ENCODE peak calls at places on chromosomes 11 and 22, in eight cellular contexts. One of them, this sample, is unnamed.

GRCh38 chr22:44462246-44463015 is 35.6 kb downstream of the RTL6 start:
- DNase-seq in fibroblast of lung: no peak
- DNase-seq in LoVo: no peak
- DNase-seq in WTC11: no peak
- DNase-seq in BE2C: no peak
- DNase-seq in GF-D8: no peak
- DNase-seq in HFF-Myc: no peak
- DNase-seq in left colon: no peak
- DNase-seq in this sample: no peak

GRCh38 chr22:22357024-22357868 is 112.7 kb downstream of the VPREB1 start:
- DNase-seq in LoVo: peak; percentile 86
- DNase-seq in left colon: peak; percentile 83
- DNase-seq in GF-D8: peak; percentile 8
- DNase-seq in fibroblast of lung: peak; percentile 60
- DNase-seq in WTC11: peak; percentile 94
- DNase-seq in BE2C: peak; percentile 87
- DNase-seq in HFF-Myc: peak; percentile 29
- DNase-seq in this sample: peak; percentile 74

GRCh38 chr11:18253778-18254338 is 5.4 kb upstream of the SAA2 start:
- DNase-seq in GF-D8: no peak
- DNase-seq in WTC11: no peak
- DNase-seq in fibroblast of lung: no peak
- DNase-seq in left colon: no peak
- DNase-seq in HFF-Myc: no peak
- DNase-seq in BE2C: no peak
- DNase-seq in LoVo: no peak
- DNase-seq in this sample: no peak

GRCh38 chr11:1336836-1337646 is 27.6 kb upstream of the TOLLIP start:
- DNase-seq in BE2C: no peak
- DNase-seq in WTC11: peak; percentile 55
- DNase-seq in GF-D8: no peak
- DNase-seq in fibroblast of lung: no peak
- DNase-seq in LoVo: no peak
- DNase-seq in left colon: peak; percentile 57
- DNase-seq in HFF-Myc: no peak
- DNase-seq in this sample: no peak

GRCh38 chr11:34749666-34750659 is 129.1 kb downstream of the EHF start:
- DNase-seq in WTC11: no peak
- DNase-seq in left colon: no peak
- DNase-seq in LoVo: peak; percentile 9
- DNase-seq in BE2C: no peak
- DNase-seq in fibroblast of lung: peak; percentile 98
- DNase-seq in GF-D8: no peak
- DNase-seq in HFF-Myc: peak; percentile 20
- DNase-seq in this sample: no peak

GRCh38 chr11:110759972-110760381 is 47.7 kb upstream of the ARHGAP20 start:
- DNase-seq in LoVo: no peak
- DNase-seq in GF-D8: no peak
- DNase-seq in WTC11: no peak
- DNase-seq in HFF-Myc: no peak
- DNase-seq in fibroblast of lung: peak; percentile 89
- DNase-seq in left colon: peak; percentile 31
- DNase-seq in BE2C: no peak
- DNase-seq in this sample: no peak

GRCh38 chr11:2099523-2100316 is 39.5 kb downstream of the IGF2 start:
- DNase-seq in LoVo: no peak
- DNase-seq in WTC11: no peak
- DNase-seq in left colon: peak; percentile 68
- DNase-seq in HFF-Myc: no peak
- DNase-seq in fibroblast of lung: no peak
- DNase-seq in GF-D8: no peak
- DNase-seq in BE2C: no peak
- DNase-seq in this sample: no peak

GRCh38 chr11:94656968-94657367 is 89.8 kb downstream of the PIWIL4 start:
- DNase-seq in left colon: no peak
- DNase-seq in HFF-Myc: no peak
- DNase-seq in LoVo: no peak
- DNase-seq in fibroblast of lung: no peak
- DNase-seq in BE2C: no peak
- DNase-seq in WTC11: no peak
- DNase-seq in GF-D8: no peak
- DNase-seq in this sample: no peak

GRCh38 chr22:44671742-44672141 is 30.3 kb upstream of the PRR5 start:
- DNase-seq in BE2C: no peak
- DNase-seq in left colon: no peak
- DNase-seq in fibroblast of lung: peak; percentile 49
- DNase-seq in GF-D8: no peak
- DNase-seq in LoVo: no peak
- DNase-seq in HFF-Myc: no peak
- DNase-seq in WTC11: no peak
- DNase-seq in this sample: no peak

GRCh38 chr11:94997437-94997836 is 23.9 kb downstream of the KDM4D start:
- DNase-seq in GF-D8: no peak
- DNase-seq in HFF-Myc: no peak
- DNase-seq in BE2C: no peak
- DNase-seq in left colon: no peak
- DNase-seq in WTC11: peak; percentile 18
- DNase-seq in LoVo: no peak
- DNase-seq in fibroblast of lung: no peak
- DNase-seq in this sample: no peak

GRCh38 chr22:37657590-37658132 is 862 bp upstream of the PDXP start:
- DNase-seq in BE2C: no peak
- DNase-seq in left colon: no peak
- DNase-seq in LoVo: no peak
- DNase-seq in WTC11: no peak
- DNase-seq in fibroblast of lung: no peak
- DNase-seq in GF-D8: no peak
- DNase-seq in HFF-Myc: no peak
- DNase-seq in this sample: no peak

GRCh38 chr11:65392899-65393298 is 6.5 kb downstream of the FRMD8 start:
- DNase-seq in fibroblast of lung: no peak
- DNase-seq in WTC11: no peak
- DNase-seq in LoVo: no peak
- DNase-seq in GF-D8: no peak
- DNase-seq in BE2C: no peak
- DNase-seq in left colon: no peak
- DNase-seq in HFF-Myc: no peak
- DNase-seq in this sample: no peak

GRCh38 chr11:134393638-134394037 is 18.4 kb downstream of the B3GAT1 start:
- DNase-seq in GF-D8: no peak
- DNase-seq in left colon: peak; percentile 42
- DNase-seq in fibroblast of lung: no peak
- DNase-seq in HFF-Myc: no peak
- DNase-seq in WTC11: peak; percentile 33
- DNase-seq in BE2C: peak; percentile 64
- DNase-seq in LoVo: peak; percentile 5
- DNase-seq in this sample: no peak

GRCh38 chr11:15783619-15784018 is 572.7 kb downstream of the SOX6 start:
- DNase-seq in HFF-Myc: no peak
- DNase-seq in WTC11: no peak
- DNase-seq in left colon: no peak
- DNase-seq in LoVo: no peak
- DNase-seq in GF-D8: no peak
- DNase-seq in fibroblast of lung: no peak
- DNase-seq in BE2C: no peak
- DNase-seq in this sample: no peak

GRCh38 chr11:88146106-88146505 is 29.1 kb downstream of the RAB38 start:
- DNase-seq in LoVo: no peak
- DNase-seq in WTC11: no peak
- DNase-seq in BE2C: no peak
- DNase-seq in GF-D8: no peak
- DNase-seq in left colon: no peak
- DNase-seq in fibroblast of lung: no peak
- DNase-seq in HFF-Myc: no peak
- DNase-seq in this sample: no peak